ENCODE peak calls at places on chromosomes 7 and 10, in six cellular contexts. One of them, this sample, is unnamed.

GRCh38 chr10:132270721-132271457 is 36.9 kb downstream of the STK32C start:
- DNase-seq in K562: no peak
- DNase-seq in GM12891: no peak
- DNase-seq in GM12892: no peak
- DNase-seq in transverse colon: no peak
- DNase-seq in endothelial cell of umbilical vein: no peak
- DNase-seq in this sample: no peak

GRCh38 chr10:92640110-92640509 is 47.2 kb downstream of the KIF11 start:
- DNase-seq in GM12891: no peak
- DNase-seq in GM12892: no peak
- DNase-seq in endothelial cell of umbilical vein: peak
- DNase-seq in K562: no peak
- DNase-seq in transverse colon: no peak
- DNase-seq in this sample: peak

GRCh38 chr10:127462643-127463295 is 86.3 kb upstream of the NPS start:
- DNase-seq in GM12891: no peak
- DNase-seq in endothelial cell of umbilical vein: no peak
- DNase-seq in GM12892: no peak
- DNase-seq in K562: no peak
- DNase-seq in transverse colon: no peak
- DNase-seq in this sample: no peak

GRCh38 chr10:1545524-1545923 is 191.8 kb downstream of the ADARB2 start:
- DNase-seq in endothelial cell of umbilical vein: no peak
- DNase-seq in K562: no peak
- DNase-seq in transverse colon: no peak
- DNase-seq in GM12891: no peak
- DNase-seq in GM12892: no peak
- DNase-seq in this sample: no peak

GRCh38 chr7:3259711-3260424 is 41.2 kb upstream of the SDK1 start:
- DNase-seq in GM12892: no peak
- DNase-seq in transverse colon: no peak
- DNase-seq in K562: no peak
- DNase-seq in endothelial cell of umbilical vein: no peak
- DNase-seq in GM12891: no peak
- DNase-seq in this sample: no peak

GRCh38 chr7:1679966-1680730 is 10.1 kb downstream of the ELFN1 start:
- DNase-seq in K562: no peak
- DNase-seq in GM12891: no peak
- DNase-seq in transverse colon: no peak
- DNase-seq in GM12892: no peak
- DNase-seq in endothelial cell of umbilical vein: no peak
- DNase-seq in this sample: no peak

GRCh38 chr10:133445751-133446708 is 7.7 kb upstream of the SCART1 start:
- DNase-seq in endothelial cell of umbilical vein: no peak
- DNase-seq in transverse colon: no peak
- DNase-seq in GM12891: peak
- DNase-seq in GM12892: peak
- DNase-seq in K562: no peak
- DNase-seq in this sample: no peak

GRCh38 chr10:98363188-98363587 is 51.8 kb downstream of the PYROXD2 start:
- DNase-seq in endothelial cell of umbilical vein: no peak
- DNase-seq in GM12892: no peak
- DNase-seq in transverse colon: no peak
- DNase-seq in K562: no peak
- DNase-seq in GM12891: no peak
- DNase-seq in this sample: no peak

GRCh38 chr10:36499696-36500095 is 625.7 kb upstream of the ANKRD30A start:
- DNase-seq in GM12891: no peak
- DNase-seq in GM12892: no peak
- DNase-seq in endothelial cell of umbilical vein: peak
- DNase-seq in K562: no peak
- DNase-seq in transverse colon: no peak
- DNase-seq in this sample: no peak

GRCh38 chr10:124240721-124241350 is 147.4 kb upstream of the CHST15 start:
- DNase-seq in transverse colon: peak
- DNase-seq in endothelial cell of umbilical vein: no peak
- DNase-seq in K562: no peak
- DNase-seq in GM12892: no peak
- DNase-seq in GM12891: no peak
- DNase-seq in this sample: no peak

GRCh38 chr7:156113733-156114132 is 301.5 kb upstream of the SHH start:
- DNase-seq in endothelial cell of umbilical vein: no peak
- DNase-seq in transverse colon: no peak
- DNase-seq in GM12892: no peak
- DNase-seq in K562: no peak
- DNase-seq in GM12891: no peak
- DNase-seq in this sample: no peak

GRCh38 chr10:108561649-108562048 is 1361.7 kb downstream of the XPNPEP1 start:
- DNase-seq in GM12892: no peak
- DNase-seq in GM12891: no peak
- DNase-seq in transverse colon: no peak
- DNase-seq in endothelial cell of umbilical vein: no peak
- DNase-seq in K562: no peak
- DNase-seq in this sample: no peak

GRCh38 chr10:78627254-78627795 is 441.4 kb upstream of the ZMIZ1 start:
- DNase-seq in transverse colon: no peak
- DNase-seq in GM12892: no peak
- DNase-seq in endothelial cell of umbilical vein: no peak
- DNase-seq in GM12891: no peak
- DNase-seq in K562: no peak
- DNase-seq in this sample: no peak

GRCh38 chr7:34061175-34061574 is 155.8 kb downstream of the BMPER start:
- DNase-seq in endothelial cell of umbilical vein: peak
- DNase-seq in GM12892: no peak
- DNase-seq in K562: no peak
- DNase-seq in GM12891: no peak
- DNase-seq in transverse colon: no peak
- DNase-seq in this sample: no peak

GRCh38 chr7:145269418-145270161 is 433.7 kb upstream of the TPK1 start:
- DNase-seq in GM12891: no peak
- DNase-seq in K562: no peak
- DNase-seq in GM12892: no peak
- DNase-seq in transverse colon: no peak
- DNase-seq in endothelial cell of umbilical vein: no peak
- DNase-seq in this sample: no peak

GRCh38 chr10:78185693-78186055 is 152.0 kb downstream of the RPS24 start:
- DNase-seq in GM12892: no peak
- DNase-seq in endothelial cell of umbilical vein: peak
- DNase-seq in GM12891: no peak
- DNase-seq in transverse colon: no peak
- DNase-seq in K562: no peak
- DNase-seq in this sample: no peak

GRCh38 chr7:158061031-158061630 is 526.5 kb downstream of the PTPRN2 start:
- DNase-seq in GM12892: no peak
- DNase-seq in transverse colon: no peak
- DNase-seq in GM12891: no peak
- DNase-seq in endothelial cell of umbilical vein: no peak
- DNase-seq in K562: no peak
- DNase-seq in this sample: no peak

GRCh38 chr7:7967909-7968543 is 570 bp upstream of the GLCCI1 start:
- DNase-seq in endothelial cell of umbilical vein: no peak
- DNase-seq in GM12891: no peak
- DNase-seq in GM12892: no peak
- DNase-seq in K562: no peak
- DNase-seq in transverse colon: no peak
- DNase-seq in this sample: no peak

GRCh38 chr7:155580367-155580766 is 34.0 kb upstream of the CNPY1 start:
- DNase-seq in GM12891: no peak
- DNase-seq in endothelial cell of umbilical vein: no peak
- DNase-seq in K562: no peak
- DNase-seq in GM12892: no peak
- DNase-seq in transverse colon: no peak
- DNase-seq in this sample: no peak

GRCh38 chr10:87845624-87846377 is 17.5 kb downstream of the KLLN start:
- DNase-seq in K562: no peak
- DNase-seq in endothelial cell of umbilical vein: no peak
- DNase-seq in transverse colon: no peak
- DNase-seq in GM12892: no peak
- DNase-seq in GM12891: no peak
- DNase-seq in this sample: peak

GRCh38 chr7:151660141-151660540 is 140.4 kb upstream of the RHEB start:
- DNase-seq in GM12892: no peak
- DNase-seq in transverse colon: no peak
- DNase-seq in GM12891: no peak
- DNase-seq in K562: no peak
- DNase-seq in endothelial cell of umbilical vein: no peak
- DNase-seq in this sample: no peak

GRCh38 chr7:44985033-44985695 is 6.3 kb upstream of the MYO1G start:
- DNase-seq in transverse colon: no peak
- DNase-seq in GM12892: no peak
- DNase-seq in K562: no peak
- DNase-seq in endothelial cell of umbilical vein: no peak
- DNase-seq in GM12891: no peak
- DNase-seq in this sample: no peak

GRCh38 chr7:44982970-44983369 is 4.2 kb upstream of the MYO1G start:
- DNase-seq in GM12892: no peak
- DNase-seq in K562: no peak
- DNase-seq in transverse colon: no peak
- DNase-seq in endothelial cell of umbilical vein: no peak
- DNase-seq in GM12891: no peak
- DNase-seq in this sample: no peak

GRCh38 chr7:44982535-44982923 is 3.7 kb upstream of the MYO1G start:
- DNase-seq in K562: no peak
- DNase-seq in GM12892: no peak
- DNase-seq in transverse colon: no peak
- DNase-seq in endothelial cell of umbilical vein: no peak
- DNase-seq in GM12891: no peak
- DNase-seq in this sample: no peak

GRCh38 chr7:44984478-44984758 is 5.6 kb upstream of the MYO1G start:
- DNase-seq in K562: no peak
- DNase-seq in GM12891: no peak
- DNase-seq in GM12892: no peak
- DNase-seq in transverse colon: no peak
- DNase-seq in endothelial cell of umbilical vein: no peak
- DNase-seq in this sample: no peak

DNA sequence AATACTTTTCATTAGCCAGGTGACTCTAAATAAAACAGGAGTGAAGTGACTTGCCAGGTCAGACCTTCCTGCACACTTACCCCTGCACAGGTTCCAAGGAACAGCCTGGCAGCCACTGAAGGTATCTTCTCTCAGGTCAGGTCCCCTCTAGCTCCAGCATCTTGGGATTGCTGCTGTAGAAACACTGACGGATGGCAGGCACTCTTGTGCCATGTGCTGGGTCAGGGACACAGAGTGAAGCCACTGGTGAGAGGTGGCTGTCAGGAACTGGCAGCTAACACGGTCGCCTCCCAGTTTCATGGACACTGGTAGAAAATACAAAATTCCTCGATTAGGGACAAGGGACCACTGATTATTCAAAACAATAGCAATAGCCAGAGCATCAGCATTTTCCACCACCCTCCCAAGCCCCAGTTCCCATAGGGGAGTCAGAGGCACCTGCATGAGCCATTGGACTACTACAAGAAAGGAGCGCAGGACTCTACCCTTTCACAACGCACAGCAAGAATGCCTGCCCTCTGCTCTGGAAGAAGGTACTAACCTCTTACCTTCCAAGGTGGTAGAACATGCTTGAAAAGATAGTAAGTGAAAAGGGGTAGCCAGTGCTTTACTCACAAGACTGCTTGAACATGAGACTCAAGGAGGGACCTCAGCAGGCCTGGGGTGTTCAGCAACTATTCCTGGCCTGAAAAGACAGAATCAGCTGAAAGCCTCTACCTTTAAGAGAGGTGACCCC is 5.1 kb upstream of the MYO1G start:
- DNase-seq in endothelial cell of umbilical vein: no peak
- DNase-seq in K562: no peak
- DNase-seq in GM12892: no peak
- DNase-seq in GM12891: no peak
- DNase-seq in transverse colon: no peak
- DNase-seq in this sample: no peak
- TF ChIP-seq POLR2AphosphoS5 in endothelial cell of umbilical vein: no peak
- TF ChIP-seq POLR2AphosphoS5 in K562: no peak
- TF ChIP-seq POLR2AphosphoS5 in GM12892: no peak
- TF ChIP-seq POLR2AphosphoS5 in GM12891: no peak
- TF ChIP-seq POLR2AphosphoS5 in transverse colon: no peak
- TF ChIP-seq POLR2AphosphoS5 in this sample: no peak

GRCh38 chr10:5645944-5646617 is 20.3 kb downstream of the ASB13 start:
- DNase-seq in GM12892: no peak
- DNase-seq in GM12891: no peak
- DNase-seq in transverse colon: no peak
- DNase-seq in K562: no peak
- DNase-seq in endothelial cell of umbilical vein: no peak
- DNase-seq in this sample: no peak
- TF ChIP-seq POLR2AphosphoS5 in GM12892: no peak
- TF ChIP-seq POLR2AphosphoS5 in GM12891: no peak
- TF ChIP-seq POLR2AphosphoS5 in transverse colon: no peak
- TF ChIP-seq POLR2AphosphoS5 in K562: no peak
- TF ChIP-seq POLR2AphosphoS5 in endothelial cell of umbilical vein: no peak
- TF ChIP-seq POLR2AphosphoS5 in this sample: no peak

GRCh38 chr10:50990568-50991495 is 83.5 kb upstream of the PRKG1 start:
- DNase-seq in transverse colon: peak
- DNase-seq in GM12891: no peak
- DNase-seq in K562: no peak
- DNase-seq in GM12892: no peak
- DNase-seq in endothelial cell of umbilical vein: peak
- DNase-seq in this sample: no peak

GRCh38 chr10:50991496-50992355 is 82.6 kb upstream of the PRKG1 start:
- DNase-seq in endothelial cell of umbilical vein: peak
- DNase-seq in GM12892: no peak
- DNase-seq in transverse colon: peak
- DNase-seq in K562: no peak
- DNase-seq in GM12891: no peak
- DNase-seq in this sample: no peak

GRCh38 chr10:50992356-50992866 is 81.9 kb upstream of the PRKG1 start:
- DNase-seq in K562: no peak
- DNase-seq in GM12892: no peak
- DNase-seq in GM12891: no peak
- DNase-seq in endothelial cell of umbilical vein: no peak
- DNase-seq in transverse colon: no peak
- DNase-seq in this sample: no peak

GRCh38 chr10:50992972-50993766 is 81.1 kb upstream of the PRKG1 start:
- DNase-seq in GM12891: no peak
- DNase-seq in transverse colon: no peak
- DNase-seq in GM12892: no peak
- DNase-seq in K562: no peak
- DNase-seq in endothelial cell of umbilical vein: no peak
- DNase-seq in this sample: no peak

DNA sequence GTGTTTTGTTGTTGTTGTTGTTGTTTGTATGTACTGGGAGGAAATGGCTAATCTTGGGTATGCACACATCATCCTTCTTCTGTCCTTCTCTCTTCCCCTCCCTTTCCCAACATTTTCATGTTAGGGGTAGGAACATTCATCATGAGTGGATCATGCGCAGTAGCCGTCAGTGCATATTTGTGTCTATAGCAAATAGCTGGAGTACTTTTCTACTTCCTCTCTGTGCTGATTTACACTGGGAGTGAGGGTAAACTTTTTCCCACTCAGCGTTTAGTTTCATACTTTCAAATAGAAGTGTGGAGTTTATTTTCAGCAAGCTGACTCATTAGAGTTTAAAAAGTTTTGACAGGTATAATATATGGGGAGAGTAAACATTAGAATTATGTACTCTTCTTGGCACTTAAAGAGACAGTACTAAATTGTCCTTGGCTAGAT is 80.5 kb upstream of the PRKG1 start:
- DNase-seq in GM12892: no peak
- DNase-seq in GM12891: no peak
- DNase-seq in transverse colon: no peak
- DNase-seq in endothelial cell of umbilical vein: no peak
- DNase-seq in K562: no peak
- DNase-seq in this sample: no peak
- TF ChIP-seq POLR2AphosphoS5 in GM12892: no peak
- TF ChIP-seq POLR2AphosphoS5 in GM12891: no peak
- TF ChIP-seq POLR2AphosphoS5 in transverse colon: peak
- TF ChIP-seq POLR2AphosphoS5 in endothelial cell of umbilical vein: no peak
- TF ChIP-seq POLR2AphosphoS5 in K562: no peak
- TF ChIP-seq POLR2AphosphoS5 in this sample: no peak

GRCh38 chr10:75904499-75905283 is 473.3 kb downstream of the LRMDA start:
- DNase-seq in K562: no peak
- DNase-seq in GM12892: no peak
- DNase-seq in endothelial cell of umbilical vein: no peak
- DNase-seq in GM12891: no peak
- DNase-seq in transverse colon: no peak
- DNase-seq in this sample: no peak
- TF ChIP-seq POLR2AphosphoS5 in K562: no peak
- TF ChIP-seq POLR2AphosphoS5 in GM12892: no peak
- TF ChIP-seq POLR2AphosphoS5 in endothelial cell of umbilical vein: no peak
- TF ChIP-seq POLR2AphosphoS5 in GM12891: no peak
- TF ChIP-seq POLR2AphosphoS5 in transverse colon: no peak
- TF ChIP-seq POLR2AphosphoS5 in this sample: no peak

This sample was measured in Panc1.